ENCODE peak calls at places on chromosomes 4 and X, in four cellular contexts. One of them, this sample, is unnamed.

GRCh38 chr4:108370291-108370690 is 201.6 kb upstream of the LEF1 start:
- DNase-seq in MCF 10A: no peak
- DNase-seq in adrenal gland: no peak
- DNase-seq in NB4: no peak
- DNase-seq in this sample: peak; percentile 24

GRCh38 chr4:10655968-10656367 is 28.6 kb downstream of the CLNK start:
- DNase-seq in MCF 10A: peak; percentile 38
- DNase-seq in adrenal gland: no peak
- DNase-seq in NB4: no peak
- DNase-seq in this sample: no peak

GRCh38 chr4:82638479-82638878 is 76.7 kb upstream of the TMEM150C start:
- DNase-seq in MCF 10A: no peak
- DNase-seq in adrenal gland: no peak
- DNase-seq in NB4: peak; percentile 9
- DNase-seq in this sample: no peak

GRCh38 chrX:72735561-72735960 is 21.5 kb upstream of the PHKA1 start:
- DNase-seq in MCF 10A: no peak
- DNase-seq in adrenal gland: no peak
- DNase-seq in NB4: no peak
- DNase-seq in this sample: no peak

GRCh38 chr4:14867847-14868246 is 134.4 kb upstream of the CPEB2 start:
- DNase-seq in MCF 10A: no peak
- DNase-seq in adrenal gland: no peak
- DNase-seq in NB4: no peak
- DNase-seq in this sample: no peak

GRCh38 chrX:76279007-76279406 is 106.1 kb downstream of the PBDC1 start:
- DNase-seq in MCF 10A: peak; percentile 60
- DNase-seq in adrenal gland: peak; percentile 42
- DNase-seq in NB4: peak; percentile 51
- DNase-seq in this sample: no peak

GRCh38 chr4:158856852-158857251 is 88.0 kb downstream of the FNIP2 start:
- DNase-seq in MCF 10A: peak; percentile 49
- DNase-seq in adrenal gland: no peak
- DNase-seq in NB4: peak; percentile 45
- DNase-seq in this sample: no peak

GRCh38 chrX:30957753-30958152 is 68.7 kb upstream of the TAB3 start:
- DNase-seq in MCF 10A: peak; percentile 64
- DNase-seq in adrenal gland: peak; percentile 28
- DNase-seq in NB4: no peak
- DNase-seq in this sample: no peak

GRCh38 chr4:100008048-100008447 is 58.0 kb upstream of the H2AZ1 start:
- DNase-seq in MCF 10A: peak; percentile 12
- DNase-seq in adrenal gland: no peak
- DNase-seq in NB4: no peak
- DNase-seq in this sample: no peak

GRCh38 chr4:54971474-54971950 is 153.9 kb downstream of the KDR start:
- DNase-seq in MCF 10A: peak; percentile 63
- DNase-seq in adrenal gland: no peak
- DNase-seq in NB4: peak; percentile 62
- DNase-seq in this sample: no peak

GRCh38 chrX:1425381-1425780 is 27.3 kb downstream of the ASMTL start:
- DNase-seq in MCF 10A: no peak
- DNase-seq in adrenal gland: no peak
- DNase-seq in NB4: no peak
- DNase-seq in this sample: no peak

GRCh38 chr4:78870056-78870455 is 69.2 kb downstream of the PAQR3 start:
- DNase-seq in MCF 10A: peak; percentile 13
- DNase-seq in adrenal gland: no peak
- DNase-seq in NB4: no peak
- DNase-seq in this sample: no peak

GRCh38 chr4:10179957-10180602 is 63.5 kb upstream of the WDR1 start:
- DNase-seq in MCF 10A: no peak
- DNase-seq in adrenal gland: no peak
- DNase-seq in NB4: no peak
- DNase-seq in this sample: no peak

GRCh38 chr4:80202784-80203553 is 5.7 kb downstream of the PRDM8 start:
- DNase-seq in MCF 10A: no peak
- DNase-seq in adrenal gland: no peak
- DNase-seq in NB4: peak; percentile 87
- DNase-seq in this sample: no peak

GRCh38 chr4:76572224-76572623 is 137.2 kb downstream of the SHROOM3 start:
- DNase-seq in MCF 10A: no peak
- DNase-seq in adrenal gland: no peak
- DNase-seq in NB4: no peak
- DNase-seq in this sample: no peak

DNA sequence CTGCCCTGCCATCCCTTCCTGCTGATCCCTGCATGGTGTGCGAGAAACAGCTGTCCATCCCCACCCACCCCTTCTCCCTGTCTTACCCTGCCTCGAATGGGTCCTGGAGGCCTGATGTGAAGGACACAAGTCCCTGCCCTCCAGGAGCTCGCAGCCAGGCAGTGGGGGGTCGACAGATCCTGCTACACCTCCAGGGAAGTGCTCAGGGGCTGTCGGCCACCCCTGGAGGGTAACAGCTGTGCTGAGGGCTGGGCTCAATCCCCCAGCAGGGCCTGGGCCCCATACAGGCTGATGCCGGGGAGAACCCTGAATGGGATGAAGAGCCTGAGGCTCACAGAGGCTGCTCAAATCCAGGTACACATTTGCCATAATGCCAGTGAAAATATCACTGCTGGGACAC is 17.6 kb downstream of the HMX1 start:
- DNase-seq in MCF 10A: no peak
- DNase-seq in adrenal gland: no peak
- DNase-seq in NB4: no peak
- DNase-seq in this sample: no peak
- TF ChIP-seq CTCF in MCF 10A: no peak
- TF ChIP-seq CTCF in adrenal gland: no peak
- TF ChIP-seq CTCF in NB4: no peak
- TF ChIP-seq CTCF in this sample: no peak

GRCh38 chrX:18353931-18354368 is 538 bp downstream of the SCML2 start:
- DNase-seq in MCF 10A: no peak
- DNase-seq in adrenal gland: no peak
- DNase-seq in NB4: peak; percentile 47
- DNase-seq in this sample: no peak
- TF ChIP-seq CTCF in MCF 10A: no peak
- TF ChIP-seq CTCF in adrenal gland: no peak
- TF ChIP-seq CTCF in NB4: no peak
- TF ChIP-seq CTCF in this sample: no peak

GRCh38 chrX:118325453-118325852 is 20.5 kb upstream of the WDR44 start:
- DNase-seq in MCF 10A: peak; percentile 4
- DNase-seq in adrenal gland: no peak
- DNase-seq in NB4: peak; percentile 7
- DNase-seq in this sample: no peak
- TF ChIP-seq CTCF in MCF 10A: peak; percentile 20
- TF ChIP-seq CTCF in adrenal gland: no peak
- TF ChIP-seq CTCF in NB4: peak; percentile 10
- TF ChIP-seq CTCF in this sample: no peak

GRCh38 chrX:20042221-20042620 is 51.4 kb upstream of the BCLAF3 start:
- DNase-seq in MCF 10A: peak; percentile 9
- DNase-seq in adrenal gland: no peak
- DNase-seq in NB4: no peak
- DNase-seq in this sample: no peak

GRCh38 chrX:20032201-20032600 is 41.3 kb upstream of the BCLAF3 start:
- DNase-seq in MCF 10A: no peak
- DNase-seq in adrenal gland: no peak
- DNase-seq in NB4: no peak
- DNase-seq in this sample: no peak

GRCh38 chrX:20038966-20039365 is 48.1 kb upstream of the BCLAF3 start:
- DNase-seq in MCF 10A: no peak
- DNase-seq in adrenal gland: no peak
- DNase-seq in NB4: no peak
- DNase-seq in this sample: no peak

DNA sequence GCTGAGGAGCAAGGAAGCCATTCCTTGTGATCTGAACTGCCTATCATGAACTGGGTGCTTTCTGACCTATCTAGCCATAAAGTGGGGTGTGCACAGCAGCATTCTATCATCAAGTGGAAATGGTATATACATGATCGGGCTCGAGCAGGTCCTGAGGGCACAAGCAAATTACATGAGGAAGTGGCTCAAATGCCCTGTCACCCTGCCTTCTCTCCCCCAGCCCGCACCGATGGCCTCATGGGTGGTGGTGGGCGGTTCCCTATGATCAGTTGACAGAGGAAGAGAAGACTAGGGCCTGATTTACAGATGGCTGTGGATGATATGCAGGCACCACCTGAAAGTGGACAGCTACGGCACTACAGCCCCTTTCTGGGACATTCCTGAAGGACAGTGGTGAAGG is 46.3 kb upstream of the BCLAF3 start:
- DNase-seq in MCF 10A: no peak
- DNase-seq in adrenal gland: no peak
- DNase-seq in NB4: peak; percentile 33
- DNase-seq in this sample: no peak
- TF ChIP-seq CTCF in MCF 10A: no peak
- TF ChIP-seq CTCF in adrenal gland: no peak
- TF ChIP-seq CTCF in NB4: no peak
- TF ChIP-seq CTCF in this sample: no peak

GRCh38 chrX:106401965-106402559 is 209.7 kb upstream of the RADX start:
- DNase-seq in MCF 10A: no peak
- DNase-seq in adrenal gland: no peak
- DNase-seq in NB4: no peak
- DNase-seq in this sample: no peak

GRCh38 chrX:106404512-106404911 is 207.3 kb upstream of the RADX start:
- DNase-seq in MCF 10A: peak; percentile 40
- DNase-seq in adrenal gland: no peak
- DNase-seq in NB4: no peak
- DNase-seq in this sample: no peak
- TF ChIP-seq CTCF in MCF 10A: peak; percentile 39
- TF ChIP-seq CTCF in adrenal gland: no peak
- TF ChIP-seq CTCF in NB4: no peak
- TF ChIP-seq CTCF in this sample: no peak

DNA sequence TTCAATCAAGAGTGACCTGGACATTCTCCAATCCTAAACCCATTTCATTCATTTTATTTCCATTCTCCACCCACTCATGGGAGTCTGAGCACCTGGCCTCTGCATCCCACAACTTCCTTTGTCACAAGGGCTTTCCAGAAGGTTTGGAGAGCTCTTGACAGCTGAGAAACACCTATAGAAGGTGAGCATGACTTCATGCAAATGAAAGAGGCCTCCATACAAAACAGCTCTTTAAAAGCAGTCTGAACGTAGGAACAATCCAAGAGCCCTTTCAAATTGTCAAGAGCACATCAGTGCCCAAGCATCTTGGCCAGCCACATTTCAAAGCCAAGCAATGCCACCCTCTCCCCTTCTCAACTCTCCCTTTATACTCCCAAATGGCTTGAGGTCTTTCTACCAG is 74.9 kb upstream of the RAP2C start:
- DNase-seq in MCF 10A: no peak
- DNase-seq in adrenal gland: no peak
- DNase-seq in NB4: no peak
- DNase-seq in this sample: no peak
- TF ChIP-seq CTCF in MCF 10A: no peak
- TF ChIP-seq CTCF in adrenal gland: no peak
- TF ChIP-seq CTCF in NB4: no peak
- TF ChIP-seq CTCF in this sample: no peak

GRCh38 chrX:43949669-43950068 is 23.5 kb downstream of the NDP start:
- DNase-seq in MCF 10A: no peak
- DNase-seq in adrenal gland: peak; percentile 47
- DNase-seq in NB4: no peak
- DNase-seq in this sample: peak; percentile 15
- TF ChIP-seq CTCF in MCF 10A: no peak
- TF ChIP-seq CTCF in adrenal gland: no peak
- TF ChIP-seq CTCF in NB4: no peak
- TF ChIP-seq CTCF in this sample: no peak

GRCh38 chrX:130829526-130830515 is 73.2 kb downstream of the ENOX2 start:
- DNase-seq in MCF 10A: peak; percentile 75
- DNase-seq in adrenal gland: no peak
- DNase-seq in NB4: peak; percentile 35
- DNase-seq in this sample: no peak
- TF ChIP-seq CTCF in MCF 10A: no peak
- TF ChIP-seq CTCF in adrenal gland: no peak
- TF ChIP-seq CTCF in NB4: no peak
- TF ChIP-seq CTCF in this sample: no peak

GRCh38 chrX:39956803-39957394 is 140.9 kb downstream of the BCOR start:
- DNase-seq in MCF 10A: no peak
- DNase-seq in adrenal gland: no peak
- DNase-seq in NB4: peak; percentile 27
- DNase-seq in this sample: no peak
- TF ChIP-seq CTCF in MCF 10A: no peak
- TF ChIP-seq CTCF in adrenal gland: no peak
- TF ChIP-seq CTCF in NB4: no peak
- TF ChIP-seq CTCF in this sample: no peak

GRCh38 chrX:84046403-84046984 is 141.5 kb downstream of the RPS6KA6 start:
- DNase-seq in MCF 10A: peak; percentile 48
- DNase-seq in adrenal gland: peak; percentile 21
- DNase-seq in NB4: peak; percentile 33
- DNase-seq in this sample: no peak
- TF ChIP-seq CTCF in MCF 10A: peak; percentile 82
- TF ChIP-seq CTCF in adrenal gland: peak; percentile 73
- TF ChIP-seq CTCF in NB4: peak; percentile 57
- TF ChIP-seq CTCF in this sample: no peak